ENCODE peak calls at places on chromosomes 3 and 15, in nine cellular contexts. One of them, this sample, is unnamed.
A peak's percentile ranks its signal among the peaks of the same experiment; 100 is the strongest.

GRCh38 chr15:68082735-68083134 is 28.6 kb downstream of the PIAS1 start:
- DNase-seq in mesendoderm: no peak
- DNase-seq in activated T-cell treated with anti-CD3 and anti-CD28 coated beads for 1 hour: no peak
- DNase-seq in HepG2: no peak
- DNase-seq in sciatic nerve: no peak
- DNase-seq in NCI-H510A treated with DMSO at 0.1 percent for 48 hours: no peak
- DNase-seq in NCI-H1436: no peak
- DNase-seq in EL: no peak
- DNase-seq in fibroblast of pulmonary artery: no peak
- DNase-seq in this sample: no peak

GRCh38 chr3:196554205-196554604 is 14.1 kb downstream of the WDR53 start:
- DNase-seq in NCI-H1436: no peak
- DNase-seq in fibroblast of pulmonary artery: no peak
- DNase-seq in sciatic nerve: no peak
- DNase-seq in HepG2: no peak
- DNase-seq in activated T-cell treated with anti-CD3 and anti-CD28 coated beads for 1 hour: no peak
- DNase-seq in EL: no peak
- DNase-seq in mesendoderm: no peak
- DNase-seq in NCI-H510A treated with DMSO at 0.1 percent for 48 hours: no peak
- DNase-seq in this sample: no peak

GRCh38 chr3:146814601-146815315 is 209.6 kb upstream of the PLSCR5 start:
- DNase-seq in activated T-cell treated with anti-CD3 and anti-CD28 coated beads for 1 hour: no peak
- DNase-seq in HepG2: no peak
- DNase-seq in EL: peak; percentile 80
- DNase-seq in NCI-H510A treated with DMSO at 0.1 percent for 48 hours: no peak
- DNase-seq in NCI-H1436: no peak
- DNase-seq in sciatic nerve: no peak
- DNase-seq in mesendoderm: peak; percentile 86
- DNase-seq in fibroblast of pulmonary artery: peak; percentile 65
- DNase-seq in this sample: no peak

GRCh38 chr15:69532856-69533255 is 80.2 kb downstream of the RPLP1 start:
- DNase-seq in mesendoderm: no peak
- DNase-seq in sciatic nerve: no peak
- DNase-seq in fibroblast of pulmonary artery: no peak
- DNase-seq in EL: no peak
- DNase-seq in HepG2: no peak
- DNase-seq in NCI-H510A treated with DMSO at 0.1 percent for 48 hours: no peak
- DNase-seq in activated T-cell treated with anti-CD3 and anti-CD28 coated beads for 1 hour: no peak
- DNase-seq in NCI-H1436: no peak
- DNase-seq in this sample: no peak

GRCh38 chr3:149717391-149718056 is 34.8 kb downstream of the COMMD2 start:
- DNase-seq in NCI-H510A treated with DMSO at 0.1 percent for 48 hours: peak; percentile 49
- DNase-seq in HepG2: peak; percentile 51
- DNase-seq in EL: peak; percentile 74
- DNase-seq in activated T-cell treated with anti-CD3 and anti-CD28 coated beads for 1 hour: no peak
- DNase-seq in NCI-H1436: peak; percentile 83
- DNase-seq in fibroblast of pulmonary artery: peak; percentile 90
- DNase-seq in sciatic nerve: peak; percentile 72
- DNase-seq in mesendoderm: peak; percentile 83
- DNase-seq in this sample: peak; percentile 39

GRCh38 chr3:98764692-98765002 is 1.5 kb downstream of the ST3GAL6 start:
- DNase-seq in sciatic nerve: no peak
- DNase-seq in NCI-H1436: no peak
- DNase-seq in mesendoderm: no peak
- DNase-seq in EL: no peak
- DNase-seq in HepG2: no peak
- DNase-seq in NCI-H510A treated with DMSO at 0.1 percent for 48 hours: no peak
- DNase-seq in activated T-cell treated with anti-CD3 and anti-CD28 coated beads for 1 hour: no peak
- DNase-seq in fibroblast of pulmonary artery: no peak
- DNase-seq in this sample: no peak

GRCh38 chr3:2343031-2343682 is 244.5 kb downstream of the CNTN4 start:
- DNase-seq in NCI-H510A treated with DMSO at 0.1 percent for 48 hours: no peak
- DNase-seq in mesendoderm: no peak
- DNase-seq in HepG2: no peak
- DNase-seq in fibroblast of pulmonary artery: no peak
- DNase-seq in activated T-cell treated with anti-CD3 and anti-CD28 coated beads for 1 hour: no peak
- DNase-seq in sciatic nerve: no peak
- DNase-seq in EL: no peak
- DNase-seq in NCI-H1436: no peak
- DNase-seq in this sample: no peak

GRCh38 chr3:48273594-48274211 is 32.8 kb downstream of the ZNF589 start:
- DNase-seq in NCI-H510A treated with DMSO at 0.1 percent for 48 hours: peak; percentile 45
- DNase-seq in EL: peak; percentile 61
- DNase-seq in activated T-cell treated with anti-CD3 and anti-CD28 coated beads for 1 hour: peak; percentile 42
- DNase-seq in NCI-H1436: peak; percentile 22
- DNase-seq in mesendoderm: peak; percentile 77
- DNase-seq in fibroblast of pulmonary artery: peak; percentile 75
- DNase-seq in HepG2: peak; percentile 66
- DNase-seq in sciatic nerve: no peak
- DNase-seq in this sample: peak; percentile 60

GRCh38 chr15:80233511-80234080 is 18.4 kb downstream of the CTXND1 start:
- DNase-seq in fibroblast of pulmonary artery: no peak
- DNase-seq in NCI-H1436: no peak
- DNase-seq in NCI-H510A treated with DMSO at 0.1 percent for 48 hours: no peak
- DNase-seq in HepG2: no peak
- DNase-seq in mesendoderm: no peak
- DNase-seq in activated T-cell treated with anti-CD3 and anti-CD28 coated beads for 1 hour: no peak
- DNase-seq in EL: no peak
- DNase-seq in sciatic nerve: no peak
- DNase-seq in this sample: peak; percentile 56

GRCh38 chr3:72245183-72245811 is 460.3 kb upstream of the PROK2 start:
- DNase-seq in EL: no peak
- DNase-seq in HepG2: no peak
- DNase-seq in activated T-cell treated with anti-CD3 and anti-CD28 coated beads for 1 hour: no peak
- DNase-seq in mesendoderm: no peak
- DNase-seq in NCI-H510A treated with DMSO at 0.1 percent for 48 hours: no peak
- DNase-seq in fibroblast of pulmonary artery: peak; percentile 42
- DNase-seq in sciatic nerve: no peak
- DNase-seq in NCI-H1436: no peak
- DNase-seq in this sample: no peak

GRCh38 chr3:174330303-174330702 is 528.8 kb upstream of the NAALADL2 start:
- DNase-seq in sciatic nerve: no peak
- DNase-seq in activated T-cell treated with anti-CD3 and anti-CD28 coated beads for 1 hour: no peak
- DNase-seq in HepG2: no peak
- DNase-seq in mesendoderm: peak; percentile 12
- DNase-seq in NCI-H1436: no peak
- DNase-seq in EL: peak; percentile 98
- DNase-seq in NCI-H510A treated with DMSO at 0.1 percent for 48 hours: no peak
- DNase-seq in fibroblast of pulmonary artery: peak; percentile 78
- DNase-seq in this sample: no peak

GRCh38 chr15:32682569-32682968 is 35.2 kb upstream of the GREM1 start:
- DNase-seq in NCI-H1436: no peak
- DNase-seq in fibroblast of pulmonary artery: peak; percentile 96
- DNase-seq in sciatic nerve: no peak
- DNase-seq in NCI-H510A treated with DMSO at 0.1 percent for 48 hours: no peak
- DNase-seq in EL: peak; percentile 95
- DNase-seq in HepG2: no peak
- DNase-seq in activated T-cell treated with anti-CD3 and anti-CD28 coated beads for 1 hour: no peak
- DNase-seq in mesendoderm: no peak
- DNase-seq in this sample: no peak

GRCh38 chr3:11187678-11188077 is 33.4 kb downstream of the HRH1 start:
- DNase-seq in activated T-cell treated with anti-CD3 and anti-CD28 coated beads for 1 hour: no peak
- DNase-seq in fibroblast of pulmonary artery: peak; percentile 48
- DNase-seq in mesendoderm: no peak
- DNase-seq in EL: no peak
- DNase-seq in NCI-H510A treated with DMSO at 0.1 percent for 48 hours: no peak
- DNase-seq in sciatic nerve: no peak
- DNase-seq in HepG2: no peak
- DNase-seq in NCI-H1436: no peak
- DNase-seq in this sample: no peak

GRCh38 chr15:57820119-57820518 is 113.6 kb downstream of the POLR2M start:
- DNase-seq in sciatic nerve: no peak
- DNase-seq in HepG2: no peak
- DNase-seq in NCI-H1436: no peak
- DNase-seq in EL: peak; percentile 75
- DNase-seq in NCI-H510A treated with DMSO at 0.1 percent for 48 hours: no peak
- DNase-seq in activated T-cell treated with anti-CD3 and anti-CD28 coated beads for 1 hour: no peak
- DNase-seq in mesendoderm: peak; percentile 25
- DNase-seq in fibroblast of pulmonary artery: peak; percentile 48
- DNase-seq in this sample: no peak

GRCh38 chr15:27683126-27683525 is 416.0 kb downstream of the OCA2 start:
- DNase-seq in NCI-H1436: no peak
- DNase-seq in HepG2: no peak
- DNase-seq in NCI-H510A treated with DMSO at 0.1 percent for 48 hours: no peak
- DNase-seq in fibroblast of pulmonary artery: no peak
- DNase-seq in sciatic nerve: no peak
- DNase-seq in activated T-cell treated with anti-CD3 and anti-CD28 coated beads for 1 hour: no peak
- DNase-seq in mesendoderm: no peak
- DNase-seq in EL: no peak
- DNase-seq in this sample: no peak

GRCh38 chr15:99296386-99296785 is 45.1 kb downstream of the LRRC28 start:
- DNase-seq in mesendoderm: no peak
- DNase-seq in HepG2: no peak
- DNase-seq in activated T-cell treated with anti-CD3 and anti-CD28 coated beads for 1 hour: no peak
- DNase-seq in sciatic nerve: no peak
- DNase-seq in NCI-H1436: no peak
- DNase-seq in NCI-H510A treated with DMSO at 0.1 percent for 48 hours: no peak
- DNase-seq in EL: no peak
- DNase-seq in fibroblast of pulmonary artery: no peak
- DNase-seq in this sample: no peak

GRCh38 chr3:121786485-121786884 is 36.9 kb upstream of the GOLGB1 start:
- DNase-seq in NCI-H510A treated with DMSO at 0.1 percent for 48 hours: no peak
- DNase-seq in EL: peak; percentile 6
- DNase-seq in activated T-cell treated with anti-CD3 and anti-CD28 coated beads for 1 hour: no peak
- DNase-seq in HepG2: no peak
- DNase-seq in mesendoderm: no peak
- DNase-seq in NCI-H1436: no peak
- DNase-seq in sciatic nerve: no peak
- DNase-seq in fibroblast of pulmonary artery: peak; percentile 55
- DNase-seq in this sample: no peak

GRCh38 chr3:45112939-45113338 is 33.2 kb downstream of the CDCP1 start:
- DNase-seq in NCI-H1436: no peak
- DNase-seq in activated T-cell treated with anti-CD3 and anti-CD28 coated beads for 1 hour: no peak
- DNase-seq in fibroblast of pulmonary artery: peak; percentile 92
- DNase-seq in sciatic nerve: no peak
- DNase-seq in mesendoderm: no peak
- DNase-seq in NCI-H510A treated with DMSO at 0.1 percent for 48 hours: no peak
- DNase-seq in HepG2: no peak
- DNase-seq in EL: no peak
- DNase-seq in this sample: no peak